ENCODE peak calls at places on chromosomes 3 and 15, in six cellular contexts. K is cardiac fibroblast, E is endothelial cell, G is kidney epithelial cell, M is nephron progenitor cell, P is GM06990. H is an unnamed sample.

GRCh38 chr3:167084566-167084965 is 295.5 kb downstream of the ZBBX start:
- DNase-seq in M (peak), K (no peak), G (no peak), E (no peak), P (no peak), H (no peak)

GRCh38 chr3:56887402-56888025 is 85.8 kb upstream of the ARHGEF3 start:
- DNase-seq in P (no peak), G (no peak), E (no peak), K (no peak), M (no peak), H (no peak)

GRCh38 chr3:40660554-40660953 is 135.8 kb downstream of the ZNF621 start:
- DNase-seq in P (no peak), E (no peak), K (no peak), G (no peak), M (no peak), H (no peak)

GRCh38 chr3:107542665-107543064 is 19.9 kb downstream of the BBX start:
- DNase-seq in M (no peak), E (no peak), K (no peak), G (no peak), P (no peak), H (no peak)

GRCh38 chr3:71124048-71124447 is 459.5 kb downstream of the FOXP1 start:
- DNase-seq in G (no peak), P (no peak), K (no peak), M (no peak), E (no peak), H (no peak)

GRCh38 chr3:120688121-120688520 is 6.1 kb upstream of the HGD start:
- DNase-seq in E (no peak), K (peak), M (no peak), P (peak), G (no peak), H (no peak)

GRCh38 chr15:25268166-25268565 is 170.7 kb downstream of the UBE3A start:
- DNase-seq in M (no peak), P (no peak), G (no peak), E (no peak), K (no peak), H (no peak)

GRCh38 chr3:37197810-37198371 is 23.5 kb upstream of the LRRFIP2 start:
- DNase-seq in K (no peak), G (no peak), P (no peak), M (peak), E (no peak), H (no peak)

GRCh38 chr15:63556246-63556645 is 40.9 kb upstream of the FBXL22 start:
- DNase-seq in M (no peak), K (no peak), G (no peak), E (no peak), P (no peak), H (no peak)

GRCh38 chr3:33868309-33868708 is 69.9 kb downstream of the PDCD6IP start:
- DNase-seq in G (no peak), E (no peak), M (no peak), K (no peak), P (no peak), H (no peak)

GRCh38 chr3:68057637-68058320 is 403.4 kb upstream of the SUCLG2 start:
- DNase-seq in M (no peak), P (no peak), E (no peak), K (no peak), G (no peak), H (no peak)

GRCh38 chr15:80925597-80926059 is 64.0 kb downstream of the MESD start:
- DNase-seq in P (no peak), E (no peak), K (no peak), G (no peak), M (no peak), H (no peak)

GRCh38 chr3:27521179-27521871 is 37.1 kb upstream of the SLC4A7 start:
- DNase-seq in M (no peak), P (no peak), K (peak), E (no peak), G (no peak), H (peak)

GRCh38 chr3:4906107-4906621 is 73.1 kb upstream of the BHLHE40 start:
- DNase-seq in G (peak), P (peak), M (no peak), E (no peak), K (peak), H (no peak)

GRCh38 chr3:152126260-152126659 is 142.5 kb upstream of the MBNL1 start:
- DNase-seq in G (no peak), K (peak), P (peak), M (no peak), E (no peak), H (no peak)

GRCh38 chr3:184479426-184480126 is 82.0 kb upstream of the EPHB3 start:
- DNase-seq in E (no peak), M (no peak), P (no peak), G (no peak), K (no peak), H (no peak)

GRCh38 chr3:99532246-99532645 is 106.1 kb upstream of the COL8A1 start:
- DNase-seq in M (peak), K (peak), P (no peak), E (peak), G (no peak), H (peak)

GRCh38 chr15:94335616-94336015 is 104.3 kb downstream of the MCTP2 start:
- DNase-seq in E (no peak), M (no peak), K (no peak), G (no peak), P (no peak), H (no peak)

GRCh38 chr15:48020166-48020565 is 100.6 kb upstream of the SLC24A5 start:
- DNase-seq in M (no peak), E (no peak), P (peak), G (no peak), K (no peak), H (no peak)

GRCh38 chr3:14273886-14274517 is 95.4 kb downstream of the LSM3 start:
- DNase-seq in K (no peak), P (no peak), G (no peak), E (no peak), M (no peak), H (no peak)

GRCh38 chr3:185988080-185988815 is 50.4 kb upstream of the TRA2B start:
- DNase-seq in G (no peak), K (no peak), M (no peak), E (no peak), P (no peak), H (no peak)

GRCh38 chr3:128804017-128804816 is 75.2 kb upstream of the ACAD9 start:
- DNase-seq in E (peak), K (peak), P (peak), M (no peak), G (no peak), H (no peak)

GRCh38 chr15:85533949-85534543 is 153.6 kb downstream of the AKAP13 start:
- DNase-seq in P (peak), E (no peak), K (no peak), G (no peak), M (no peak), H (no peak)

GRCh38 chr3:47664519-47664918 is 85.9 kb upstream of the CSPG5 start:
- DNase-seq in K (peak), M (no peak), E (no peak), P (no peak), G (no peak), H (no peak)

GRCh38 chr3:15108082-15108545 is 9.2 kb upstream of the RBSN start:
- DNase-seq in E (peak), P (peak), K (peak), G (peak), M (peak), H (peak)

GRCh38 chr3:138726966-138727365 is 107.8 kb downstream of the PIK3CB start:
- DNase-seq in K (peak), G (no peak), E (no peak), P (no peak), M (no peak), H (no peak)

GRCh38 chr3:42541079-42541478 is 38.6 kb downstream of the VIPR1 start:
- DNase-seq in P (no peak), M (no peak), G (no peak), E (no peak), K (no peak), H (no peak)

GRCh38 chr3:19348929-19349564 is 200.7 kb downstream of the KCNH8 start:
- DNase-seq in G (no peak), E (peak), P (no peak), M (peak), K (peak), H (peak)

GRCh38 chr15:77975332-77976119 is 102.0 kb downstream of the TBC1D2B start:
- DNase-seq in K (no peak), G (no peak), P (no peak), M (no peak), E (no peak), H (no peak)

GRCh38 chr15:36185438-36185837 is 394.0 kb upstream of the CDIN1 start:
- DNase-seq in K (no peak), E (no peak), G (no peak), P (no peak), M (no peak), H (no peak)

GRCh38 chr3:178083906-178084823 is 452.1 kb upstream of the KCNMB2 start:
- DNase-seq in P (no peak), G (no peak), M (no peak), K (peak), E (peak), H (no peak)

GRCh38 chr3:195916291-195916690 is 7.9 kb upstream of the TNK2 start:
- DNase-seq in P (no peak), M (no peak), E (no peak), K (no peak), G (no peak), H (no peak)

GRCh38 chr15:65197337-65197645 is 12.1 kb upstream of the CLPX start:
- DNase-seq in G (no peak), M (no peak), E (no peak), K (no peak), P (no peak), H (no peak)

GRCh38 chr3:12179441-12179840 is 20.7 kb upstream of the TIMP4 start:
- DNase-seq in E (no peak), K (no peak), M (no peak), G (no peak), P (no peak), H (no peak)

GRCh38 chr15:32851619-32852416 is 134.0 kb downstream of the GREM1 start:
- DNase-seq in E (no peak), P (no peak), M (no peak), G (no peak), K (peak), H (no peak)

GRCh38 chr3:104556372-104557078 is 810.2 kb upstream of the ALCAM start:
- DNase-seq in P (no peak), G (no peak), E (no peak), K (peak), M (no peak), H (no peak)

GRCh38 chr15:65877752-65878151 is 8.5 kb downstream of the RAB11A start:
- DNase-seq in G (no peak), K (no peak), M (no peak), P (no peak), E (no peak), H (no peak)

GRCh38 chr3:50503504-50503903 is at the start of gene CACNA2D2:
- DNase-seq in E (peak), M (peak), G (no peak), K (peak), P (peak), H (peak)

GRCh38 chr3:142436936-142437585 is 10.8 kb downstream of the XRN1 start:
- DNase-seq in E (no peak), K (no peak), M (no peak), G (no peak), P (no peak), H (no peak)

DNA sequence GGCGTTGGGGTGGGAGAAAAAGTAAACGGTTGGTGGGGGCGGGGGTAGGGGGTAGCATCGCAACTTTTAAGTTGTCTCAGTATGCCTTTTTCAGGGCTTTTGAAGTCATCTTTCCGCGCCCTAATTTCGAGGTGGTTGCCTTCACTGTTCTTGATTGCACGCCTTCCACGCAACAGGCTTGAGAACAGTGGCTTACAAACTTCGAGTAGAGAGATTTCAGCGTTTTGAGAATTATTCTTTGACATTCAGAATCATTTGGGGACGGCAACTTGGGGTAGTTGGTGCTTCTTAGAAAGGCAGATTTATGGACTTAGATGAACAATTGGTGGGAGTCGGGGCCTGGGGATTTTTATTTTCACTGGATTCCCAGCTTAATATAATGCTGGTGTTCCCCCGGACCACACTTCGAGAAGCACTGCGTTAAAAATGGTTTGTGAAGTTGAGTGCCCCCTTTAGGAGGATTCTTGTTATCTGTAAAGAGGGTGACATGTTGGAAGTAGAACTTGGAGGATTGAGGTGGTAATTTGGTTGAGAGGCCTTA is 880 bp downstream of the PPP4R2 start:
- DNase-seq in G (peak), M (peak), P (no peak), E (peak), K (peak), H (no peak)
- TF ChIP-seq CTCF in G (peak), M (peak), P (peak), E (no peak), K (peak), H (no peak)

DNA sequence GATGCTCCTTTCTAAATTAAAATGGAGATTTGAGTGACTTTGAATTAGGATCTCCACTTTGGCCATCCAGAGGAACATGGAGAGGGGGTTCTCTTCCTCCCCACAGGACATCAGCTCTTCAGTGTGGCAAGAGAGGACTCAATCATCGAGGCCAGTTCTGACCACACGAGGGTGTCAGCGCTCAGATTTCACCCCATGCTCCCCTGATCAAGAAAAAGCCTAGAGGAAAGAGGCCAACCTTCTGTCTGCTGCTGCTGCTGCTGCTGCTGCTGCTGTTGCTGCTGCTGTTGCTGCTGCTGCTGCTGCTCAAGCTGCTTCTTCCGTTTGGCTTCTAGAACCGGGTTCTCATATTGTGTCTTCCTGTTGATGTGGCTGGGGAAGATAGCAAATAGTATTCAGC is 599.1 kb downstream of the MAGI1 start:
- DNase-seq in P (peak), K (peak), G (peak), E (peak), M (peak), H (no peak)
- TF ChIP-seq CTCF in P (peak), K (peak), G (peak), E (peak), M (peak), H (no peak)

GRCh38 chr3:69309810-69310209 is 76.1 kb downstream of the FRMD4B start:
- DNase-seq in E (peak), P (no peak), G (no peak), K (peak), M (no peak), H (no peak)
- TF ChIP-seq CTCF in E (no peak), P (peak), G (peak), K (peak), M (peak), H (no peak)

DNA sequence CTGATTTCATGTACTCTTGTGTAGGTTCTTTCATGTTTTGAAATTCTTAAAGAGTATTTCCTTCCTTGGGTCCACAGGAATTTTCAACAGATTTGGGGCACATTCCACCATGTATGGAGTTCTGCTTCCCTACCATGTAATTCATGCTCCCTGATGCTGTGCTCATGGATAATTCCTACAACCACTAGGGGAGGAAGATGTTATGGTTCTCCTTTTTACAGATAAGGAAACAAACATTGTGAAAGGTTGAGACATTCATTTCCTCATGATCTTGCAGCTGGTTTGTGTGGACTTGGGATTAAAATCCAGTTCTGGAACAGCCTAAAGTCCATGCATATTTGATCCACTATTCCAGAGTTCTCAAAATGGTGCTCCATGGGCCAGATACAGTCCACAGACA is 174.9 kb upstream of the FRMD4B start:
- DNase-seq in M (no peak), E (no peak), P (no peak), G (no peak), K (no peak), H (no peak)
- TF ChIP-seq CTCF in M (no peak), E (no peak), P (no peak), G (no peak), K (no peak), H (no peak)

GRCh38 chr3:188231454-188231853 is 77.5 kb downstream of the LPP start:
- DNase-seq in P (no peak), M (no peak), G (no peak), K (no peak), E (no peak), H (no peak)
- TF ChIP-seq CTCF in P (no peak), M (no peak), G (no peak), K (no peak), E (no peak), H (no peak)

H was measured in mucosa of descending colon.